ENCODE peak calls at places on chromosomes 5 and 9, in seven cellular contexts. X, Q, O, K, P, A and S are unnamed samples.

GRCh38 chr9:89021154-89021803 is 30.0 kb downstream of the S1PR3 start:
- DNase-seq in X (no peak), Q (no peak), O (no peak), K (peak; percentile 92), P (no peak), A (peak; percentile 64), S (peak; percentile 63)

GRCh38 chr5:72988769-72989168 is 32.9 kb downstream of the FCHO2 start:
- DNase-seq in X (no peak), Q (no peak), O (no peak), K (peak; percentile 58), P (no peak), A (no peak), S (no peak)

GRCh38 chr9:109934499-109935214 is 154.7 kb downstream of the PALM2AKAP2 start:
- DNase-seq in X (no peak), Q (no peak), O (no peak), K (peak; percentile 87), P (peak; percentile 30), A (no peak), S (no peak)

GRCh38 chr5:65094279-65094678 is 325.5 kb downstream of the CWC27 start:
- DNase-seq in X (no peak), Q (no peak), O (no peak), K (no peak), P (no peak), A (no peak), S (no peak)

GRCh38 chr5:137778772-137779564 is 24.8 kb upstream of the HNRNPA0 start:
- DNase-seq in X (no peak), Q (no peak), O (peak; percentile 68), K (peak; percentile 33), P (no peak), A (no peak), S (peak; percentile 45)

GRCh38 chr5:150374651-150375050 is 17.2 kb downstream of the TCOF1 start:
- DNase-seq in X (no peak), Q (no peak), O (no peak), K (no peak), P (no peak), A (no peak), S (no peak)

GRCh38 chr5:35854248-35854647 is 2.4 kb upstream of the IL7R start:
- DNase-seq in X (no peak), Q (no peak), O (no peak), K (no peak), P (no peak), A (no peak), S (no peak)

GRCh38 chr5:158769079-158769478 is 330.6 kb downstream of the EBF1 start:
- DNase-seq in X (no peak), Q (no peak), O (no peak), K (peak; percentile 17), P (no peak), A (no peak), S (no peak)

GRCh38 chr9:86349271-86349670 is 4.9 kb downstream of the TUT7 start:
- DNase-seq in X (no peak), Q (no peak), O (no peak), K (peak; percentile 32), P (no peak), A (no peak), S (no peak)

GRCh38 chr5:146623009-146623408 is 107.0 kb upstream of the GPR151 start:
- DNase-seq in X (no peak), Q (no peak), O (no peak), K (no peak), P (no peak), A (no peak), S (no peak)

GRCh38 chr5:178453224-178453623 is 137.0 kb downstream of the COL23A1 start:
- DNase-seq in X (no peak), Q (no peak), O (no peak), K (peak; percentile 23), P (no peak), A (no peak), S (peak; percentile 67)

GRCh38 chr9:32378496-32378895 is 5.9 kb upstream of the ACO1 start:
- DNase-seq in X (no peak), Q (peak; percentile 44), O (peak; percentile 86), K (peak; percentile 64), P (no peak), A (no peak), S (peak; percentile 77)

GRCh38 chr5:168039485-168040005 is 251.9 kb upstream of the WWC1 start:
- DNase-seq in X (no peak), Q (no peak), O (peak; percentile 17), K (no peak), P (no peak), A (no peak), S (no peak)

GRCh38 chr5:13354611-13355010 is 589.9 kb downstream of the DNAH5 start:
- DNase-seq in X (no peak), Q (no peak), O (no peak), K (peak; percentile 80), P (no peak), A (no peak), S (no peak)

GRCh38 chr9:87381746-87382145 is 115.9 kb upstream of the DAPK1 start:
- DNase-seq in X (no peak), Q (no peak), O (no peak), K (no peak), P (no peak), A (no peak), S (no peak)

GRCh38 chr5:20678814-20679298 is 690.9 kb upstream of the CDH18 start:
- DNase-seq in X (no peak), Q (no peak), O (no peak), K (peak; percentile 95), P (no peak), A (no peak), S (peak; percentile 85)

GRCh38 chr5:167030500-167031120 is 1260.8 kb upstream of the WWC1 start:
- DNase-seq in X (no peak), Q (peak; percentile 28), O (peak; percentile 94), K (peak; percentile 1), P (peak; percentile 88), A (no peak), S (no peak)

GRCh38 chr5:54646285-54647101 is 128.9 kb downstream of the SNX18 start:
- DNase-seq in X (peak; percentile 92), Q (peak; percentile 55), O (peak; percentile 49), K (peak; percentile 83), P (peak; percentile 46), A (peak; percentile 59), S (no peak)

GRCh38 chr5:100802188-100802587 is 100.9 kb downstream of the ST8SIA4 start:
- DNase-seq in X (no peak), Q (no peak), O (no peak), K (no peak), P (no peak), A (no peak), S (no peak)

GRCh38 chr9:111691686-111692329 is 30.4 kb downstream of the GNG10 start:
- DNase-seq in X (no peak), Q (no peak), O (peak; percentile 27), K (peak; percentile 38), P (no peak), A (no peak), S (peak; percentile 64)

GRCh38 chr9:71368157-71368556 is 246.7 kb upstream of the TRPM3 start:
- DNase-seq in X (no peak), Q (peak; percentile 66), O (peak; percentile 43), K (no peak), P (no peak), A (no peak), S (no peak)

GRCh38 chr5:42718591-42718990 is 38.0 kb upstream of the CCDC152 start:
- DNase-seq in X (no peak), Q (no peak), O (no peak), K (peak; percentile 65), P (no peak), A (no peak), S (no peak)

GRCh38 chr5:40001796-40002195 is 577.0 kb upstream of the DAB2 start:
- DNase-seq in X (no peak), Q (no peak), O (no peak), K (no peak), P (no peak), A (no peak), S (no peak)

GRCh38 chr5:124194282-124194681 is 552.2 kb downstream of the ZNF608 start:
- DNase-seq in X (no peak), Q (no peak), O (no peak), K (no peak), P (no peak), A (no peak), S (no peak)

GRCh38 chr5:139468421-139468931 is 2.3 kb upstream of the SMIM33 start:
- DNase-seq in X (no peak), Q (no peak), O (peak; percentile 51), K (no peak), P (no peak), A (no peak), S (no peak)

GRCh38 chr5:137142371-137143243 is 356.5 kb downstream of the SPOCK1 start:
- DNase-seq in X (no peak), Q (no peak), O (no peak), K (peak; percentile 99), P (no peak), A (no peak), S (peak; percentile 95)

GRCh38 chr9:134657666-134658377 is 16.2 kb downstream of the COL5A1 start:
- DNase-seq in X (peak; percentile 57), Q (no peak), O (no peak), K (no peak), P (no peak), A (no peak), S (no peak)
- TF ChIP-seq CTCF in X (no peak), Q (no peak), O (no peak), K (no peak), P (no peak), A (no peak), S (no peak)

GRCh38 chr9:129620669-129621295 is at the start of gene C9orf50:
- DNase-seq in X (no peak), Q (no peak), O (no peak), K (no peak), P (no peak), A (no peak), S (no peak)
- H3K27ac ChIP-seq in X (peak within 1 kb of the TSS; percentile 41), Q (no peak within 1 kb of the TSS), O (no peak within 1 kb of the TSS), K (no peak within 1 kb of the TSS), P (no peak within 1 kb of the TSS), A (no peak within 1 kb of the TSS), S (no peak within 1 kb of the TSS)

DNA sequence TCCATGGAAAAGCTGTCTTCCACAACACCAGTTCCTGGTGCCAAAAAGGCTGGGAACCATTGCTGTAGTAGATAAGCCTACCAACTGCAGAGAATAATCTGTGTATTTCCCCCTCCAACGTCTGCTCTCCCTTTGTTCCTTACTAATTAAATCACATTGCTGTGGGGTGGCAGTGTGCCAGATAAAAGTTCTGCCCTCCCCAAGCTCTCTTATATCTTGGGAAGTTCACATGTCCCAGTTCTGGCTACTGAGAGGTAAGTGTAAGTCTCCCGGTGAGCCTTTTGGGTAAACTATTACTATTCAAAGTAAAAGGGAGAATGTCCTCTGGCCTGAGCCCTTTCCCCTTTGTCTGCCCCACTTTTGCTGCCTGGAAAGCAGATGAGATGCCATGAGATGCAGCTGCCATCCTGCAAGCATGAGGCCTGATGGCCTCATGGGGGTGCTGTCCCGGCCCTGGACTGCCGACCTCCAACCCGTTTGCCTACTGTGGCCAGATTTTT is 14.7 kb downstream of the ENC1 start:
- DNase-seq in X (no peak), Q (no peak), O (peak; percentile 47), K (peak; percentile 92), P (no peak), A (no peak), S (no peak)
- TF ChIP-seq CTCF in X (no peak), Q (no peak), O (peak; percentile 71), K (no peak), P (peak; percentile 32), A (no peak), S (no peak)

DNA sequence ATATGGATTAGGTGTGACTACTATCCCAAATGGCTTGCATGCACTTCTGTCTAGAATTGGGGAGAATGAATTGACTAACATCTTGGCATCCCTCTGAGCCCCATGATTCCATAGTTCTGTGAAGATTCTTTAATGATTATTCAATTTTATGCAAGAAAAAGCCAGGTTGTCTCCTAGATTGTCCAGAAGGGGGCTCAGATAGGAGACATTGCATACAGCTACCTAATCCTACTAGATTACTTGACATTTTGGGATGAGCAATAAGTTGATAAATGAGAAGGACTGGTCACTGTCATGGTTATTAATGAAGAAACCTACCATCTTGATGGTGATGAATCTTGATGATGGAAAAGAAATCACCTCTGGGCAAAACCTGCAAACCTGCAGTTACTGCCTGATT is 117.0 kb downstream of the CARTPT start:
- DNase-seq in X (no peak), Q (no peak), O (no peak), K (peak; percentile 19), P (no peak), A (no peak), S (peak; percentile 14)
- H3K27ac ChIP-seq in X (peak overlapping the region; percentile 46), Q (no peak overlapping the region), O (no peak overlapping the region), K (no peak overlapping the region), P (no peak overlapping the region), A (no peak overlapping the region), S (no peak overlapping the region)